ENCODE peak calls at places on chromosomes 11 and 22, in five cellular contexts. One of them, this sample, is unnamed.
A peak's percentile ranks its signal among the peaks of the same experiment; 100 is the strongest.

GRCh38 chr11:16336721-16337120 is 19.6 kb downstream of the SOX6 start:
- DNase-seq in upper lobe of right lung: no peak
- DNase-seq in GM12865: no peak
- DNase-seq in cardiac muscle cell: no peak
- DNase-seq in AG10803: no peak
- DNase-seq in this sample: no peak

GRCh38 chr22:36731916-36732315 is 28.4 kb upstream of the CACNG2 start:
- DNase-seq in cardiac muscle cell: no peak
- DNase-seq in GM12865: no peak
- DNase-seq in upper lobe of right lung: peak; percentile 58
- DNase-seq in AG10803: no peak
- DNase-seq in this sample: no peak

GRCh38 chr11:125057370-125058060 is 5.6 kb upstream of the SLC37A2 start:
- DNase-seq in cardiac muscle cell: no peak
- DNase-seq in AG10803: no peak
- DNase-seq in upper lobe of right lung: no peak
- DNase-seq in GM12865: no peak
- DNase-seq in this sample: no peak

GRCh38 chr22:29117799-29118477 is 45.1 kb downstream of the KREMEN1 start:
- DNase-seq in GM12865: no peak
- DNase-seq in upper lobe of right lung: no peak
- DNase-seq in cardiac muscle cell: peak; percentile 91
- DNase-seq in AG10803: peak; percentile 69
- DNase-seq in this sample: peak; percentile 69

GRCh38 chr11:17978553-17979287 is 34.1 kb downstream of the SERGEF start:
- DNase-seq in cardiac muscle cell: peak; percentile 58
- DNase-seq in upper lobe of right lung: no peak
- DNase-seq in GM12865: peak; percentile 49
- DNase-seq in AG10803: peak; percentile 41
- DNase-seq in this sample: peak; percentile 64

GRCh38 chr11:57338152-57338551 is at the start of gene P2RX3:
- DNase-seq in GM12865: no peak
- DNase-seq in AG10803: no peak
- DNase-seq in cardiac muscle cell: no peak
- DNase-seq in upper lobe of right lung: no peak
- DNase-seq in this sample: no peak

GRCh38 chr11:72787262-72788104 is 6.4 kb downstream of the STARD10 start:
- DNase-seq in cardiac muscle cell: no peak
- DNase-seq in upper lobe of right lung: no peak
- DNase-seq in AG10803: no peak
- DNase-seq in GM12865: peak; percentile 61
- DNase-seq in this sample: no peak

GRCh38 chr22:35986085-35986484 is 42.5 kb downstream of the RBFOX2 start:
- DNase-seq in AG10803: peak; percentile 49
- DNase-seq in cardiac muscle cell: peak; percentile 46
- DNase-seq in GM12865: no peak
- DNase-seq in upper lobe of right lung: no peak
- DNase-seq in this sample: peak; percentile 38

GRCh38 chr11:64711138-64711943 is 11.7 kb downstream of the NRXN2 start:
- DNase-seq in AG10803: no peak
- DNase-seq in cardiac muscle cell: no peak
- DNase-seq in upper lobe of right lung: peak; percentile 61
- DNase-seq in GM12865: no peak
- DNase-seq in this sample: no peak

GRCh38 chr11:64242920-64243854 is 2.3 kb downstream of the FKBP2 start:
- DNase-seq in upper lobe of right lung: peak; percentile 63
- DNase-seq in cardiac muscle cell: no peak
- DNase-seq in GM12865: no peak
- DNase-seq in AG10803: no peak
- DNase-seq in this sample: no peak

GRCh38 chr11:60906132-60906972 is at the start of gene PRPF19:
- DNase-seq in AG10803: peak; percentile 91
- DNase-seq in GM12865: peak; percentile 98
- DNase-seq in cardiac muscle cell: peak; percentile 96
- DNase-seq in upper lobe of right lung: peak; percentile 97
- DNase-seq in this sample: peak; percentile 96

GRCh38 chr11:64745219-64745522 is 1.2 kb upstream of the RASGRP2 start:
- DNase-seq in GM12865: peak; percentile 82
- DNase-seq in upper lobe of right lung: peak; percentile 89
- DNase-seq in cardiac muscle cell: no peak
- DNase-seq in AG10803: no peak
- DNase-seq in this sample: no peak

GRCh38 chr22:47192106-47192650 is 429.7 kb downstream of the TBC1D22A start:
- DNase-seq in upper lobe of right lung: peak; percentile 57
- DNase-seq in cardiac muscle cell: no peak
- DNase-seq in GM12865: no peak
- DNase-seq in AG10803: no peak
- DNase-seq in this sample: no peak

GRCh38 chr11:131859811-131860210 is 489.4 kb downstream of the NTM start:
- DNase-seq in upper lobe of right lung: no peak
- DNase-seq in cardiac muscle cell: peak; percentile 71
- DNase-seq in GM12865: no peak
- DNase-seq in AG10803: peak; percentile 50
- DNase-seq in this sample: peak; percentile 47

GRCh38 chr22:24695958-24696511 is 78.5 kb downstream of the PIWIL3 start:
- DNase-seq in AG10803: no peak
- DNase-seq in upper lobe of right lung: peak; percentile 88
- DNase-seq in cardiac muscle cell: peak; percentile 68
- DNase-seq in GM12865: no peak
- DNase-seq in this sample: peak; percentile 41

GRCh38 chr11:36177837-36178236 is 111.4 kb downstream of the COMMD9 start:
- DNase-seq in AG10803: no peak
- DNase-seq in cardiac muscle cell: peak; percentile 73
- DNase-seq in upper lobe of right lung: no peak
- DNase-seq in GM12865: no peak
- DNase-seq in this sample: peak; percentile 89

GRCh38 chr11:97683733-97684132 is 1293.9 kb downstream of the JRKL start:
- DNase-seq in upper lobe of right lung: no peak
- DNase-seq in GM12865: peak; percentile 21
- DNase-seq in AG10803: no peak
- DNase-seq in cardiac muscle cell: peak; percentile 10
- DNase-seq in this sample: peak; percentile 27

GRCh38 chr11:126423154-126423553 is 67.7 kb downstream of the ST3GAL4 start:
- DNase-seq in cardiac muscle cell: no peak
- DNase-seq in upper lobe of right lung: no peak
- DNase-seq in AG10803: no peak
- DNase-seq in GM12865: no peak
- DNase-seq in this sample: no peak

GRCh38 chr11:35655856-35656255 is 6.7 kb upstream of the TRIM44 start:
- DNase-seq in upper lobe of right lung: no peak
- DNase-seq in GM12865: no peak
- DNase-seq in cardiac muscle cell: no peak
- DNase-seq in AG10803: no peak
- DNase-seq in this sample: no peak

GRCh38 chr11:390175-390574 is 3.8 kb upstream of the PKP3 start:
- DNase-seq in upper lobe of right lung: no peak
- DNase-seq in cardiac muscle cell: no peak
- DNase-seq in AG10803: no peak
- DNase-seq in GM12865: no peak
- DNase-seq in this sample: no peak
- TF ChIP-seq CTCF in upper lobe of right lung: no peak
- TF ChIP-seq CTCF in cardiac muscle cell: no peak
- TF ChIP-seq CTCF in AG10803: no peak
- TF ChIP-seq CTCF in GM12865: no peak
- TF ChIP-seq CTCF in this sample: no peak

DNA sequence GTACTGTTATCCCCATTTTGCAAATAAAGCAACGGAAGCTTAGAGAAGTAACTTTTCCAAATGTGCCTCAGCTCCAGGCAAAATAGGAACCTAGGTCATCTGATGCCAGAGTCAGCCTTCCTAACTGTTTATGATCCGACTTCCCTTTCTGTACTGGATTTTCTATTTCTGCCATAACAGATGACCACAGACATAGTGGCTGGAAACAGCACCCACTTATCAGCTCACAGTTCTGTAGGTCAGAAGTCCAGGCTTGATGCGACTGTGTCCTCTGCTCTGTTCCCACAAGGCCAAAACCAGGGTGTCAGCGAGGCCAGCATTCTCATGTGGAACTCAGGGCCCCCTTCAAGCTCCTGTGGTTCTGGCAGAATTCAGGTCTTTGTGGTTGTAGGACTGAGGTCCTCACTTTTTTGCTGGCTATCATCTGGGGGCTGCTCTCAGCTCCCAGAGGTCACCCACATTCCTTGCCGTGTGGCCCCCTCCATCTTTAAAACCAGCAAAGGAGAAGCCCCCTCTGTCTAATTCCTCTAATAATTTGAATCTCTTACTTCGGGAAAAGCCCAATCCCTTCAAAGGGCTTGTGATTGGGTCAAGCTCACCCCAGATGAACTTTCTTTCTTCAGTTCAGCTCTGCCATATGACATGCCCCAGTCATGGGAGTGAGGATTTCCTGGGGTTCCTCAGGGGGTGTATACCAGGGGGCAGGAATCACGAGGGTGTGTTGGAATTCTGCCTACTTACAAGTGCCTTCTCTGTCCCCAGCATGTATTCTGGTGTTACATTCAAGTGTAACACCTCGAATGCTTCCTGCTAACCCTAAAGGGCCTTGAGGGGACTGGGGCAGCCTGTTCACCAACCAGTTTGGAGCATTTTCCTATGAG is 15.3 kb downstream of the KCNJ5 start:
- DNase-seq in GM12865: no peak
- DNase-seq in cardiac muscle cell: no peak
- DNase-seq in upper lobe of right lung: no peak
- DNase-seq in AG10803: no peak
- DNase-seq in this sample: no peak
- H3K4me3 ChIP-seq in GM12865: no peak overlapping the region
- H3K4me3 ChIP-seq in cardiac muscle cell: peak overlapping the region; percentile 16
- H3K4me3 ChIP-seq in upper lobe of right lung: peak overlapping the region; percentile 60
- H3K4me3 ChIP-seq in AG10803: no peak overlapping the region
- H3K4me3 ChIP-seq in this sample: no peak overlapping the region

GRCh38 chr22:32080904-32081303 is 37.8 kb downstream of the SLC5A1 start:
- DNase-seq in upper lobe of right lung: no peak
- DNase-seq in GM12865: peak; percentile 61
- DNase-seq in AG10803: peak; percentile 53
- DNase-seq in cardiac muscle cell: peak; percentile 77
- DNase-seq in this sample: peak; percentile 83
- TF ChIP-seq CTCF in upper lobe of right lung: peak; percentile 58
- TF ChIP-seq CTCF in GM12865: peak; percentile 60
- TF ChIP-seq CTCF in AG10803: peak; percentile 78
- TF ChIP-seq CTCF in cardiac muscle cell: peak; percentile 83
- TF ChIP-seq CTCF in this sample: peak; percentile 88

GRCh38 chr11:88170680-88171079 is 4.6 kb downstream of the RAB38 start:
- DNase-seq in AG10803: no peak
- DNase-seq in GM12865: no peak
- DNase-seq in upper lobe of right lung: no peak
- DNase-seq in cardiac muscle cell: no peak
- DNase-seq in this sample: no peak

GRCh38 chr11:88169881-88170280 is 5.4 kb downstream of the RAB38 start:
- DNase-seq in upper lobe of right lung: no peak
- DNase-seq in cardiac muscle cell: no peak
- DNase-seq in GM12865: no peak
- DNase-seq in AG10803: no peak
- DNase-seq in this sample: no peak

GRCh38 chr11:88169481-88169880 is 5.8 kb downstream of the RAB38 start:
- DNase-seq in cardiac muscle cell: peak; percentile 4
- DNase-seq in AG10803: peak; percentile 48
- DNase-seq in GM12865: no peak
- DNase-seq in upper lobe of right lung: no peak
- DNase-seq in this sample: peak; percentile 16

GRCh38 chr11:88174627-88175003 is 628 bp downstream of the RAB38 start:
- DNase-seq in upper lobe of right lung: peak; percentile 88
- DNase-seq in cardiac muscle cell: peak; percentile 81
- DNase-seq in GM12865: peak; percentile 59
- DNase-seq in AG10803: peak; percentile 74
- DNase-seq in this sample: peak; percentile 67

DNA sequence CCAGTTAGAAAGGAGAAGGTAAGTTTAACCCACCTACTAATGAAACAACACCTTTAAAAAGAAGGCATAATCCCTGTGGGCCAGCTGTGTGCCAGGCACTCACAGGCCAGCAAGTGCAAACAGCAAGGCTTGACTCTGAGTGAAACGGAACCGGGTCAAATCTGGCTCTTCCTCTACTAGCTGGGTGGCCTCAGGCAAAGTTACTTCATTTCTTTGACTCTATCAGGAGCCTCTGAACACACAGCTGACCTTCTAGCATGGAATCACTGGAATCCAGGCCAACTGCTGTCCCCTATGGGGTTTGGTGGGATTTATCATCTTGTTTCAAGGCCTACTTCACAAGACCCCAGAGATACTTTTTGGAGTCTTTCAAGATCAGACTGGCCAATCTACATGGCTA is 3.3 kb downstream of the RAB38 start:
- DNase-seq in AG10803: no peak
- DNase-seq in GM12865: no peak
- DNase-seq in upper lobe of right lung: no peak
- DNase-seq in cardiac muscle cell: no peak
- DNase-seq in this sample: no peak
- H3K4me3 ChIP-seq in AG10803: no peak overlapping the region
- H3K4me3 ChIP-seq in GM12865: no peak overlapping the region
- H3K4me3 ChIP-seq in upper lobe of right lung: no peak overlapping the region
- H3K4me3 ChIP-seq in cardiac muscle cell: no peak overlapping the region
- H3K4me3 ChIP-seq in this sample: no peak overlapping the region

DNA sequence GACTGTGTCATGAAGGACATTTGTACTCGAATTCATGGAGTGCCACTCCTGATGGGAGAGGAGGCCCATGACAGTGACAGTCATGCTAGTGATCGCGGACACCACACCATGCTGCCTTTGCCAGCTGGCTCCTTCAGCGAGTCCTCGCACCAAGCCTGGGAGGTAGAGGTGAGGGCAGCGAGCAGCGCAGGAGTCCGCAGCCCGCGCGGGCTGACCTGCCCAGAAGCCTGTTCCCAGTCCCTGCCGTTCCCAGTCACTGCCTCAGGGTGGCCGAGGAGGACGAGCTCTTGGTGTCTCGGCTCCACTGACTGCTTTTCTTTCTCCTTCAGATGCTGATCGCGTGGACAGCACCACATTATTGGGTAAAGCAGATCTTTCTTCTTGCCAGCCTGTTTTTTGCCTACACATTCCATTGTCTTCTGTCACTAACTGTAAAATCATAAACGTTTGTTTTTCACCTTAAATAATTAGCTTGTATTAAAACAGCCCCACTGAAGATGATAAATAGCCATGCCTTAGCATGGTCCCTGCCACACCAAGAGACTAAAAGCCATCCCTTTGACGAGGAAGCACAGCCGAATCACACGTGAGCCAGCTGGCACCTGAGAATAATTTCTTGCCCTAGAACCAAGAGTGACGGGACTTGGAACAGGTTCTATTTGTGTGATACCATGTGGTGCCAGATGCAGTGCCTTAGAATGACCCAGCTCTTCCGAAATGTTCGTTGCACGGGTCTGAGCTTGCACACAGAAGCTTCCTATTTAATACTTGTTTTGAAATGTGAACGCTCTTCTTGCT is 25.5 kb downstream of the FAM118A start:
- DNase-seq in cardiac muscle cell: no peak
- DNase-seq in upper lobe of right lung: no peak
- DNase-seq in AG10803: peak; percentile 54
- DNase-seq in GM12865: no peak
- DNase-seq in this sample: peak; percentile 14
- TF ChIP-seq CTCF in cardiac muscle cell: no peak
- TF ChIP-seq CTCF in upper lobe of right lung: no peak
- TF ChIP-seq CTCF in AG10803: peak; percentile 45
- TF ChIP-seq CTCF in GM12865: no peak
- TF ChIP-seq CTCF in this sample: peak; percentile 25

DNA sequence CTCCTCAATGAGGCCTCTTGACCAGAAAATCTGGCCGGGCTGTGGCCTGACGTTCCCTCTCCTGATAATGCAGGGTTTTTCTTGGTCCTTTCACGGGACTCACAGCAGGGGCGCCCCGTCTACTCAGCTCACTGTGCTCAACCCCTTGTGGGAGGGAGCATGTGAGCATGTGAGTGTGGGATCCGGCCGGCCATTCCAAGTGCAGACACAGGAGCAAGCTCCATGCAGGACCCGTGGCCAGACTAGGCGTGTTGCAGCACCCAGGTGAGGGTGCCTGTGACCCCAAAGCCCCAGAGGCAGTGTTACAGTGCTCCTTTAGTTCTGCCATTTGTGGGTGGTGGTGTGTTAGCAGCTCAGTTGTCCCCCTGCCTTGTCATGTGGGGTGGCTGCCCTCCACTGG is 18.0 kb downstream of the DHCR7 start:
- DNase-seq in GM12865: no peak
- DNase-seq in AG10803: no peak
- DNase-seq in cardiac muscle cell: no peak
- DNase-seq in upper lobe of right lung: peak; percentile 63
- DNase-seq in this sample: no peak
- H3K4me3 ChIP-seq in GM12865: no peak overlapping the region
- H3K4me3 ChIP-seq in AG10803: no peak overlapping the region
- H3K4me3 ChIP-seq in cardiac muscle cell: no peak overlapping the region
- H3K4me3 ChIP-seq in upper lobe of right lung: no peak overlapping the region
- H3K4me3 ChIP-seq in this sample: no peak overlapping the region

This sample was measured in choroid plexus epithelial cell.